ENCODE peak calls at places on chromosomes 5 and 9, in eight cellular contexts. H, L, E, N, Y, G, D and T are unnamed samples. For H3K4me1, the result is how much of the 10 kb centered on the place peaks cover.

GRCh38 chr5:93649234-93649900 is 66.3 kb downstream of the NR2F1 start:
- DNase-seq in H (no peak), L (no peak), E (no peak), N (no peak), Y (no peak), G (no peak), D (no peak), T (no peak)

GRCh38 chr9:108125541-108125940 is 636.0 kb upstream of the KLF4 start:
- DNase-seq in H (no peak), L (no peak), E (no peak), N (no peak), Y (no peak), G (no peak), D (no peak), T (no peak)

GRCh38 chr9:135095470-135096407 is 8.3 kb downstream of the OLFM1 start:
- DNase-seq in H (no peak), L (no peak), E (no peak), N (no peak), Y (no peak), G (no peak), D (no peak), T (no peak)

GRCh38 chr9:81621785-81622243 is 67.5 kb downstream of the TLE1 start:
- DNase-seq in H (no peak), L (no peak), E (no peak), N (no peak), Y (no peak), G (no peak), D (no peak), T (no peak)

GRCh38 chr5:157198277-157199058 is 17.8 kb downstream of the ITK start:
- DNase-seq in H (no peak), L (no peak), E (peak), N (no peak), Y (no peak), G (no peak), D (no peak), T (no peak)

GRCh38 chr9:123929177-123929869 is 603 bp downstream of the DENND1A start:
- DNase-seq in H (no peak), L (no peak), E (no peak), N (no peak), Y (peak), G (peak), D (no peak), T (no peak)

GRCh38 chr5:117131876-117132275 is 557.3 kb upstream of the SEMA6A start:
- DNase-seq in H (no peak), L (no peak), E (no peak), N (no peak), Y (no peak), G (no peak), D (no peak), T (no peak)

GRCh38 chr9:5625916-5626315 is 3.0 kb upstream of the RIC1 start:
- DNase-seq in H (no peak), L (no peak), E (no peak), N (no peak), Y (no peak), G (no peak), D (no peak), T (no peak)

GRCh38 chr5:72486371-72486770 is 20.8 kb downstream of the ZNF366 start:
- DNase-seq in H (no peak), L (no peak), E (no peak), N (peak), Y (no peak), G (no peak), D (no peak), T (no peak)

GRCh38 chr5:37738057-37738691 is 101.7 kb downstream of the GDNF start:
- DNase-seq in H (no peak), L (no peak), E (no peak), N (peak), Y (no peak), G (no peak), D (peak), T (no peak)

GRCh38 chr9:26216702-26217101 is 538.5 kb upstream of the TUSC1 start:
- DNase-seq in H (no peak), L (no peak), E (no peak), N (no peak), Y (no peak), G (no peak), D (no peak), T (no peak)

GRCh38 chr9:96219615-96220257 is 82.2 kb downstream of the HSD17B3 start:
- DNase-seq in H (no peak), L (peak), E (peak), N (no peak), Y (peak), G (peak), D (no peak), T (peak)

GRCh38 chr9:99451121-99451606 is 229.1 kb downstream of the SEC61B start:
- DNase-seq in H (peak), L (peak), E (no peak), N (no peak), Y (no peak), G (no peak), D (no peak), T (no peak)

GRCh38 chr5:177346820-177347219 is 4.6 kb downstream of the LMAN2 start:
- DNase-seq in H (no peak), L (no peak), E (no peak), N (peak), Y (no peak), G (no peak), D (no peak), T (no peak)

GRCh38 chr9:96651626-96652025 is 3.5 kb downstream of the PRXL2C start:
- DNase-seq in H (peak), L (no peak), E (no peak), N (peak), Y (no peak), G (no peak), D (no peak), T (no peak)

GRCh38 chr5:176748073-176748966 is 62.0 kb upstream of the UNC5A start:
- DNase-seq in H (no peak), L (no peak), E (no peak), N (no peak), Y (no peak), G (no peak), D (no peak), T (peak)

GRCh38 chr5:142881076-142881466 is 110.9 kb downstream of the ARHGAP26 start:
- DNase-seq in H (no peak), L (no peak), E (no peak), N (peak), Y (no peak), G (no peak), D (no peak), T (no peak)

GRCh38 chr5:4018968-4019766 is 423.5 kb downstream of the IRX1 start:
- DNase-seq in H (no peak), L (no peak), E (no peak), N (no peak), Y (no peak), G (no peak), D (no peak), T (no peak)

GRCh38 chr9:119368681-119369581 is at the start of gene BRINP1:
- DNase-seq in H (peak), L (no peak), E (no peak), N (no peak), Y (peak), G (no peak), D (no peak), T (no peak)

GRCh38 chr5:14034991-14035390 is 90.5 kb upstream of the DNAH5 start:
- DNase-seq in H (no peak), L (no peak), E (no peak), N (peak), Y (no peak), G (no peak), D (no peak), T (no peak)

GRCh38 chr9:38318755-38319495 is 73.6 kb upstream of the ALDH1B1 start:
- DNase-seq in H (peak), L (no peak), E (no peak), N (peak), Y (no peak), G (no peak), D (no peak), T (no peak)

GRCh38 chr5:17951392-17952169 is 317.3 kb downstream of the TAF11L14 start:
- DNase-seq in H (no peak), L (no peak), E (no peak), N (no peak), Y (no peak), G (no peak), D (no peak), T (no peak)

GRCh38 chr9:130866474-130866965 is 30.1 kb downstream of the QRFP start:
- DNase-seq in H (peak), L (peak), E (peak), N (peak), Y (peak), G (no peak), D (peak), T (no peak)

DNA sequence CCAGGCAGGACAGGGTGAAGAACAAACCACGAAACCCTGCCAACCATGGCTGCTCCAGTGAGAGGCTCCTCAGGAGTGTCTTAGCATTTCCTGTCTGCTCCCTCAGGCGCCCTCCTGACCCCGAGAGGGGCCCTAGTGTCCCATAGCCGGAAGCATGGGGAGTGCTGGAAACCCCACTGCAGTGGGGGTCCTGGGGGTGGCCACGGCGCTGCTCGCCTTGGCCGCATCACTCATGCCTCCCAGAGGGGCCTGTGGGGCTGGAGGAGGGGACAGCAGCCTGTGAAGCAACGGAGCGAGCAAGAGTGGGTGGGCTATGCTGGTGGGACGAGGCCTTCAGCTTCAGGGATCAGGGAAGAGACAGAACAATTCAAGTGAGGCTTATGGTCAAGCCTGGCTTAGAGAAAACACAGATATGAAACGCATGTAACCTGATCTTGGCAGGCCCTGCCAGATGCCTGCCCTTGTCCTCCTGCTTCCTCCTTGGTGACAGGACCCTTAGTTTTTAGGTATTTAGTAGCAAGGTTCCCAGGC is 219.1 kb downstream of the FANCC start:
- DNase-seq in H (peak), L (no peak), E (no peak), N (no peak), Y (no peak), G (peak), D (no peak), T (no peak)
- H3K27ac ChIP-seq in H (peak), L (peak), E (peak), N (no peak), Y (no peak), G (peak), D (no peak), T (no peak)

DNA sequence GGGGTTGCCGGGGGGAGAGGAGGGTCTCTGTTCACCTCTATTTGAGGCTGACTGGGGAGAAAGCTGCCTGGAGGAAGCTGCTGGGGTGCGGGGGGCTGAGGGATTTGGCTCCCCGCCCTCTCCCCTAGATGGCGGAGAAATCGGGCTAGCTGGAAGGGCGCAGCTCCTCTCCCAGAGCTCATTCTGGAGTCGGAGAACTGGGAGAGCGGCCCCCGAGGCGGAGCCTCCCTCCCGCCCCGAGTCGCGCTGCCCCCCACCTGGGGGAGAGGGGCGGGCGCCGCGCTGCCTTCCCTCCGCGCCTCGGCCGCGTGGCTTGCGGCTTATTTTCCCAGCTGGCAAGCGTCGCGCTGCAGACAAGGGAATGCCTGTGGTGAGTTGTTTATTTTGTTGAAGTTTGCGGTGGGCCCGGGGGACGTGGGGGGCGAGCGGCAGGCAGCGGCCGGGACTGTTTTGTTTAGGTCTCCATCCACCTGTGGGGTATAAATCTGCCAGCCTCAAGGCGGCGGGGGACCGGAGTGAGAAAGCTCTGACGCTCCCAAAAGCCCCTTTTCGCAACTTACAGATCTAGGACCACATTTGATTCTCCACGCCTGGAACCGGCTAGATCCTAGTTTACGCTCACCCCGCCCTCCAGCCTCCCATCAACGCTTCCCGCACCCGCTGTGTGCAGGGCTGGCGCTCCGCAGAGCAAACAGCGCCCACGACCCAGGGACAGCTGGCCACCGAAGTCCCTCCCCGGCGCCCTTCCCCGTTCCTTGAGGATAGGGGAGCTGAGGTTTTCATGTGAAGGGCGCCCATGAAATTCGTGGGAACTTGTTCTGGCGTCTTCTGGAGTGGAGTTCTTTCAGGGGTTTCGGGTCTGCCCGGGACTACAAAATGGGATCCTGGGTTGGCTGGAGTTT is 4.0 kb upstream of the RGMB start:
- DNase-seq in H (peak), L (peak), E (peak), N (peak), Y (peak), G (peak), D (no peak), T (peak)
- TF ChIP-seq CTCF in H (no peak), L (no peak), E (no peak), N (peak), Y (no peak), G (peak), D (no peak), T (peak)

GRCh38 chr5:140664018-140664352 is 719 bp upstream of the WDR55 start:
- DNase-seq in H (no peak), L (no peak), E (no peak), N (no peak), Y (no peak), G (no peak), D (no peak), T (no peak)
- H3K4me1 ChIP-seq in H (under half), L (under half), E (under half), N (under half), Y (under half), G (under half), D (under half), T (under half)

GRCh38 chr9:120932086-120932818 is 5.7 kb upstream of the TRAF1 start:
- DNase-seq in H (no peak), L (no peak), E (peak), N (no peak), Y (no peak), G (no peak), D (no peak), T (no peak)
- H3K27ac ChIP-seq in H (no peak), L (peak), E (peak), N (peak), Y (peak), G (peak), D (no peak), T (peak)

GRCh38 chr5:88829053-88829452 is 53.9 kb downstream of the MEF2C start:
- DNase-seq in H (no peak), L (no peak), E (no peak), N (no peak), Y (no peak), G (no peak), D (no peak), T (no peak)
- TF ChIP-seq CTCF in H (peak), L (peak), E (no peak), N (no peak), Y (no peak), G (peak), D (peak), T (peak)

DNA sequence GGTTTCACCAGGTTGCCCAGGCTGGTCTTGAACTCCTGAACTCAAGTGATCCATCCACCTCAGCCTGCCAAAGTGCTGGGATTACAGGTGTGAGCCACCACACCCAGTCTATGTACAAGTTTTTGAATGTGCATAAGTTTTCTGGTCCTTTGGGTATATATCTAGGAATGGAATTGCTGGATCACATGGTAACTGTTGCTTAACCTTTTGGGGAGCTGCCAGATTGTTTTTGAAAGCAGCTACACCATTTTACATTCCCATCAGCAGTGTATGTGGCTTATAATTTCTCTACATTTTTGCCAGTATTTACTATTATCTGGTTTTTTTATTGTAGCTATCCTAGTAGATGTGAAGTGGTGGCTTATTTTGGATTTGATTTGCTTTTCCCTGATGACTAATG is 8.9 kb upstream of the LNPEP start:
- DNase-seq in H (no peak), L (no peak), E (no peak), N (peak), Y (no peak), G (no peak), D (no peak), T (no peak)
- H3K4me1 ChIP-seq in H (under half), L (under half), E (under half), N (under half), Y (under half), G (under half), D (under half), T (under half)

DNA sequence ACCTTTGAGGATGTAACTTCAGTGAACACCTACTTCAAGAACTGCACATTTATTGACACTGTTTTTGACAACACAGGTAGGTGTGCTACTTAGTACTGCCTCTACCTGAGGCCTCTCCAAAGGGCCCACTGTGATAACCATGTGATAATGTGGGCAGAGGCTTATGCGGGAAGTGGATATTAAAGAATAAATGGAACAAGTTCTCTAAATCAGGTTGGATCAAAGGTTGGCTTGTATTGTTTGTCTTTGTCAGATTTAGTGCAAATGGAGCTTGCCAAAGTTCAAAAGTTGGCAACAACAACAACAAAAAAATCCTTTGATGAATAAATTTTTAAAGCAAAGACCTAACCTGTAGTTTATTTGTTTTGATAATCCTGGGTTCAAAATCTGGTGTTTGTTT is 104.2 kb upstream of the IQGAP2 start:
- DNase-seq in H (no peak), L (no peak), E (no peak), N (no peak), Y (no peak), G (no peak), D (no peak), T (no peak)
- H3K27ac ChIP-seq in H (no peak), L (no peak), E (no peak), N (no peak), Y (no peak), G (no peak), D (no peak), T (no peak)